ENCODE peak calls at places on chromosomes 13 and 19, in four cellular contexts. B is lower leg skin, V is adrenal gland, E is GM12892. H is an unnamed sample.

GRCh38 chr13:98103531-98103930 is 39.4 kb upstream of the FARP1 start:
- DNase-seq in B (peak; percentile 49), V (no peak), E (no peak), H (no peak)

GRCh38 chr13:91111476-91112190 is 235.9 kb upstream of the MIR17HG start:
- DNase-seq in B (no peak), V (no peak), E (no peak), H (no peak)

GRCh38 chr13:30191491-30192100 is 115.8 kb downstream of the KATNAL1 start:
- DNase-seq in B (no peak), V (no peak), E (no peak), H (no peak)

GRCh38 chr19:46616631-46617322 is 8.1 kb downstream of the PTGIR start:
- DNase-seq in B (no peak), V (peak; percentile 76), E (no peak), H (peak; percentile 37)

GRCh38 chr13:45482571-45483173 is 17.9 kb downstream of the COG3 start:
- DNase-seq in B (no peak), V (no peak), E (no peak), H (no peak)

GRCh38 chr13:36858285-36858684 is 39.3 kb downstream of the RFXAP start:
- DNase-seq in B (no peak), V (no peak), E (no peak), H (peak; percentile 64)

GRCh38 chr13:43763143-43763759 is 23.5 kb downstream of the ENOX1 start:
- DNase-seq in B (no peak), V (no peak), E (no peak), H (no peak)

GRCh38 chr19:35519291-35519690 is 5.8 kb upstream of the DMKN start:
- DNase-seq in B (no peak), V (no peak), E (no peak), H (no peak)

GRCh38 chr19:16447015-16447384 is 24.8 kb downstream of the EPS15L1 start:
- DNase-seq in B (peak; percentile 95), V (peak; percentile 83), E (no peak), H (peak; percentile 94)

GRCh38 chr13:111623170-111623569 is 302.7 kb downstream of the TEX29 start:
- DNase-seq in B (peak; percentile 75), V (no peak), E (no peak), H (no peak)

GRCh38 chr13:24632382-24633121 is 47.7 kb upstream of the ATP12A start:
- DNase-seq in B (peak; percentile 31), V (no peak), E (no peak), H (no peak)

GRCh38 chr13:77918391-77919261 is at the start of gene EDNRB:
- DNase-seq in B (peak; percentile 88), V (peak; percentile 35), E (peak; percentile 23), H (peak; percentile 22)

GRCh38 chr13:60755380-60756163 is 358.6 kb downstream of the TDRD3 start:
- DNase-seq in B (no peak), V (no peak), E (no peak), H (no peak)

GRCh38 chr19:18776288-18776594 is 14.9 kb downstream of the COMP start:
- DNase-seq in B (no peak), V (no peak), E (no peak), H (no peak)

GRCh38 chr13:64154514-64154913 is 2738.9 kb upstream of the PCDH20 start:
- DNase-seq in B (no peak), V (no peak), E (no peak), H (no peak)

GRCh38 chr13:114113961-114114360 is 18.5 kb downstream of the RASA3 start:
- DNase-seq in B (peak; percentile 48), V (no peak), E (no peak), H (no peak)

GRCh38 chr19:51421229-51422052 is 4.0 kb upstream of the SIGLEC10 start:
- DNase-seq in B (no peak), V (no peak), E (no peak), H (no peak)

GRCh38 chr19:35407619-35408018 is 36.8 kb downstream of the GPR42 start:
- DNase-seq in B (no peak), V (no peak), E (no peak), H (no peak)

GRCh38 chr13:90416519-90416918 is 931.0 kb upstream of the MIR17HG start:
- DNase-seq in B (no peak), V (no peak), E (no peak), H (no peak)

GRCh38 chr19:49417090-49417489 is 6.2 kb downstream of the PTH2 start:
- DNase-seq in B (no peak), V (no peak), E (no peak), H (no peak)

GRCh38 chr13:22757530-22758120 is 423.2 kb upstream of the SGCG start:
- DNase-seq in B (no peak), V (no peak), E (no peak), H (peak; percentile 3)

GRCh38 chr13:112102243-112102642 is 35.3 kb downstream of the SOX1 start:
- DNase-seq in B (no peak), V (no peak), E (no peak), H (no peak)

GRCh38 chr13:50847501-50847900 is 4.0 kb upstream of the DLEU7 start:
- DNase-seq in B (no peak), V (no peak), E (no peak), H (no peak)

GRCh38 chr13:107361666-107362065 is 793.7 kb upstream of the ARGLU1 start:
- DNase-seq in B (no peak), V (no peak), E (no peak), H (no peak)

GRCh38 chr19:16326401-16327130 is 1.9 kb downstream of the KLF2 start:
- DNase-seq in B (peak; percentile 88), V (peak; percentile 25), E (no peak), H (no peak)

GRCh38 chr19:17332677-17333581 is 1.7 kb downstream of the ANO8 start:
- DNase-seq in B (no peak), V (peak; percentile 81), E (no peak), H (peak; percentile 91)

GRCh38 chr19:29060833-29061364 is 152.1 kb downstream of the UQCRFS1 start:
- DNase-seq in B (peak; percentile 32), V (no peak), E (no peak), H (no peak)

DNA sequence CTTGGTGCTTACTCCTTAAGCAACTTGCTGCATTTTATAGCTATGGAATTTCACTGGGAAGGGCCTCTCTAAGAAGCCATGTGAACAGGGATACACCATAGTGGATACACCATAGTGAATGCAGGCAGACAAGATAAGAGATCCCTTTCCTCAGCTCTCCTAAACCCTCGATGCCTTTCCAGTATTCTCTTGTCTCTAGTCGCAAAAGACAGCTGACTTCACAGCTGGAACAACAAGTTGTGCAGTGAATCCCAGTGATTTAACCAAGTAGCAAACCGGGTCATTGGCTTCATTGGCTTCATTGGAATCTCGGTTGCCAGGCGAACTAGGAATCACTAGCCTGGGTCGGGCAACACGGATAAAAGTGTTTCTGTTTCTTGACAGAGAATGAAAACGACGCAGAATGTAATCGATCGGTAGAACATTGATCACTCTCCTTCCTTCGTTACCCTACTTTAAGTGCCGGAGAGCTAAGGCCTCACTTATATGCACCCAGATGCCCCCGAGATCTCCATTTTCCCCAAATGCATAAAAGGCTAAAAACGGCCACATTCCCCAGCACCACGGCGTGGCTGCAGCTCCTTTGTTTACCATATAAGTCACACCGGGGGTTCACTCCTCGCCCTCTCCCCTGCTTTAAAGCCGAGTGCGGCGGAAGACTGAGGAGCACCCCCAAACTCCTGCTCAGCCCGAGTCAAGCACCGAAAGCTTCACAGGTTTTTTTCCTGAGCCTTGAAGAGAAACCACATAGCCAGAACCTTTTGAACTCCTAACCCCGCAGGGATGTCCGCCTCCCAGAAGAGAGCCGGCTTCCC is 674 bp downstream of the TRPC4 start:
- DNase-seq in B (no peak), V (no peak), E (no peak), H (no peak)
- TF ChIP-seq POLR2A in B (no peak), V (no peak), E (no peak), H (no peak)

DNA sequence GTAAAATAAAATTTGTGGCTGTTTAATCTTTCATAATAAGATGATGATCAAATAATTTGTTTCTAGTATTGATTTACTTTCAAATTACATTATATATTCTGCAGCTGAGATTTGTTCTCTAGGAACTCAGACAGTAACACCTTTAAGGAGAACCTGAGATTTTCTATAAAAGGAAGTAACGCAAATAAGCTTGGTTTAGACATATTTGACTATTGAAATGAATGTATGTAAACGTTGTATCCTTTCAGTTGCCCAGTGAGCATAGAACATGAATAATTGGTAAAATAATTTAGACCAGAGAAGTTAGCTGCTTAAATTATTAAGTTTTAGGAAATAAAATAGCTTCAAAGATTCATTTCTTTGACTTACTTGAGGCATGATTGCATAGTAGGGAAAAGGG is 3.1 kb downstream of the CDK8 start:
- DNase-seq in B (no peak), V (no peak), E (no peak), H (no peak)
- TF ChIP-seq POLR2A in B (no peak), V (no peak), E (no peak), H (no peak)

GRCh38 chr13:38685974-38686571 is 804 bp upstream of the FREM2 start:
- DNase-seq in B (no peak), V (no peak), E (no peak), H (no peak)

GRCh38 chr13:38684714-38685113 is 2.2 kb upstream of the FREM2 start:
- DNase-seq in B (no peak), V (no peak), E (no peak), H (no peak)

GRCh38 chr13:38687246-38688229 is 661 bp downstream of the FREM2 start:
- DNase-seq in B (no peak), V (no peak), E (no peak), H (no peak)

GRCh38 chr13:38688674-38689073 is 1.8 kb downstream of the FREM2 start:
- DNase-seq in B (no peak), V (no peak), E (no peak), H (no peak)

GRCh38 chr13:38686635-38687245 is at the start of gene FREM2:
- DNase-seq in B (no peak), V (no peak), E (no peak), H (no peak)
- TF ChIP-seq POLR2A in B (no peak), V (no peak), E (no peak), H (no peak)

GRCh38 chr19:3275583-3276340 is 51.3 kb downstream of the CELF5 start:
- DNase-seq in B (peak; percentile 95), V (peak; percentile 61), E (peak; percentile 93), H (peak; percentile 84)
- TF ChIP-seq POLR2A in B (no peak), V (no peak), E (no peak), H (no peak)

DNA sequence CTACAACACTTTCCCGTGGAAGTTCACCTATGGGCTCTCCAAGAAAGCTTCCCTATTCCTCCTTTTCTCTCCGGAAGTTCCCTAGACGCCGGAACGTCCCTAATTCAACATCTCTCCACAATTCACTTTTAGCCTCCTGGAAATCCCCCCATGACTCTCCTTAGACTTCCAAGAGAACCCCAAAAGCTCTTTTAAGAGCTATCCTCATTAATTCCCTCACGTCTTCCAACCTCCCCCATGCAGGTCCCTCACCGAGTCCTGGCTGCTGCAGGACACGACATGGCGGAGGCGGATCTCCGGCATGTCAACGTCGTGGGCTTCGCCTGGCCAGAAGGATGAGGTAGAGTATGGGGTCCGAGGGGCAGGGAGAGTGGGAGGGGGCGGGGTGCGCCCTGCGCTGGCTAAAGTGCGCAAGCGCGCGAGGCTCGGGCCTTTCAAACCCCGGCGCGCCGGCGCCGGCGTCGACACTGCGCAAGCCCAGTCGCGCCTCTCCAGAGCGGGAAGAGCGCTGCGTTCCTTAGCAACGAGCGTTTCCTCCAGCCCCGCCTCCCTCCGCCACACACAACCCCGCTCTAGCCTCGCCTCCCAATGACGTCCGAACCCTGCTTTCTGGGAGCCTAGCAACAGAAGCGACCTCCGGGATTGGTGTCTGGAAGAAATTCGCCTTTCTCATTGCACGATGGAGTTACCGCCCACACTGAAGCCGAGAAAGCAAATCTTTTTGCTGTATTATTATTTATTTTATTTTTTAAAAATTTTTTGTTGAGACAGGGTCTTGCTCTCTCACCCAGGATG is at the start of the genes PINLYP and XRCC1:
- DNase-seq in B (peak; percentile 99), V (peak; percentile 99), E (peak; percentile 94), H (peak; percentile 99)
- TF ChIP-seq POLR2A in B (no peak), V (peak; percentile 56), E (peak; percentile 67), H (peak; percentile 58)

GRCh38 chr19:38046254-38047047 is 139.4 kb downstream of the SIPA1L3 start:
- DNase-seq in B (no peak), V (no peak), E (peak; percentile 65), H (no peak)
- TF ChIP-seq POLR2A in B (no peak), V (no peak), E (peak; percentile 60), H (no peak)